ENCODE peak calls at places on chromosomes 1 and 21, in five cellular contexts. T is NCI-H1417, O is MM.1S, S is NCI-H69, J is AG10803. C is an unnamed sample.
A peak's percentile ranks its signal among the peaks of the same experiment; 100 is the strongest.

GRCh38 chr1:41898191-41898713 is 20.5 kb downstream of the HIVEP3 start:
- DNase-seq in S (peak; percentile 22), T (no peak), O (peak; percentile 81), J (peak; percentile 58), C (peak; percentile 65)

GRCh38 chr21:24988941-24989340 is 618.3 kb downstream of the MRPL39 start:
- DNase-seq in O (no peak), J (no peak), S (no peak), T (no peak), C (no peak)

GRCh38 chr1:214028095-214028494 is 40.3 kb downstream of the PROX1 start:
- DNase-seq in O (no peak), J (no peak), T (no peak), S (no peak), C (no peak)

GRCh38 chr1:116514708-116515525 is 55.9 kb downstream of the CD58 start:
- DNase-seq in O (peak; percentile 28), J (peak; percentile 45), T (no peak), S (no peak), C (peak; percentile 54)

GRCh38 chr1:151720974-151721787 is at the start of gene RIIAD1:
- DNase-seq in S (peak; percentile 77), J (peak; percentile 8), O (peak; percentile 61), T (peak; percentile 57), C (no peak)

GRCh38 chr1:63405021-63405420 is 37.6 kb downstream of the ALG6 start:
- DNase-seq in S (no peak), T (no peak), J (no peak), O (no peak), C (no peak)

GRCh38 chr21:35204125-35204524 is 155.0 kb upstream of the RUNX1 start:
- DNase-seq in O (no peak), T (no peak), S (no peak), J (no peak), C (no peak)

GRCh38 chr1:2636733-2637132 is 3.9 kb upstream of the MMEL1 start:
- DNase-seq in S (no peak), T (no peak), J (no peak), O (no peak), C (no peak)

GRCh38 chr1:161848676-161849075 is 82.6 kb downstream of the ATF6 start:
- DNase-seq in J (peak; percentile 68), T (no peak), O (no peak), S (no peak), C (no peak)

GRCh38 chr1:14255711-14256110 is 342.8 kb upstream of the KAZN start:
- DNase-seq in T (no peak), O (no peak), J (peak; percentile 3), S (no peak), C (no peak)

C was measured in effector CD4-positive, alpha-beta T cell.